ENCODE peak calls at places on chromosomes 16 and 17, in six cellular contexts. One of them, this sample, is unnamed.

GRCh38 chr17:45261577-45262515 is at the start of gene SPATA32:
- DNase-seq in T-helper 1 cell: peak; percentile 55
- DNase-seq in left ventricle myocardium inferior: peak; percentile 68
- DNase-seq in NCI-H345: no peak
- DNase-seq in NCI-H1092 treated with DMSO at 0.1 percent for 48 hours: no peak
- DNase-seq in fibroblast of lung: peak; percentile 19
- DNase-seq in this sample: no peak

GRCh38 chr17:58421711-58422110 is 4.4 kb upstream of the RNF43 start:
- DNase-seq in fibroblast of lung: no peak
- DNase-seq in NCI-H345: no peak
- DNase-seq in left ventricle myocardium inferior: no peak
- DNase-seq in NCI-H1092 treated with DMSO at 0.1 percent for 48 hours: no peak
- DNase-seq in T-helper 1 cell: no peak
- DNase-seq in this sample: no peak

GRCh38 chr17:61806941-61807340 is 56.4 kb downstream of the BRIP1 start:
- DNase-seq in left ventricle myocardium inferior: no peak
- DNase-seq in T-helper 1 cell: no peak
- DNase-seq in NCI-H1092 treated with DMSO at 0.1 percent for 48 hours: no peak
- DNase-seq in NCI-H345: no peak
- DNase-seq in fibroblast of lung: peak; percentile 43
- DNase-seq in this sample: no peak

GRCh38 chr17:34314279-34314678 is 5.0 kb upstream of the CCL8 start:
- DNase-seq in NCI-H345: no peak
- DNase-seq in T-helper 1 cell: no peak
- DNase-seq in left ventricle myocardium inferior: no peak
- DNase-seq in NCI-H1092 treated with DMSO at 0.1 percent for 48 hours: no peak
- DNase-seq in fibroblast of lung: no peak
- DNase-seq in this sample: no peak

GRCh38 chr17:44677136-44677535 is 12.4 kb downstream of the CCDC43 start:
- DNase-seq in NCI-H1092 treated with DMSO at 0.1 percent for 48 hours: no peak
- DNase-seq in left ventricle myocardium inferior: no peak
- DNase-seq in fibroblast of lung: peak; percentile 18
- DNase-seq in NCI-H345: no peak
- DNase-seq in T-helper 1 cell: no peak
- DNase-seq in this sample: no peak

GRCh38 chr16:73016488-73016830 is 31.5 kb downstream of the ZFHX3 start:
- DNase-seq in left ventricle myocardium inferior: no peak
- DNase-seq in NCI-H1092 treated with DMSO at 0.1 percent for 48 hours: no peak
- DNase-seq in fibroblast of lung: no peak
- DNase-seq in T-helper 1 cell: no peak
- DNase-seq in NCI-H345: no peak
- DNase-seq in this sample: no peak

GRCh38 chr17:27259356-27259755 is 34.6 kb upstream of the WSB1 start:
- DNase-seq in left ventricle myocardium inferior: no peak
- DNase-seq in T-helper 1 cell: no peak
- DNase-seq in NCI-H345: no peak
- DNase-seq in fibroblast of lung: peak; percentile 47
- DNase-seq in NCI-H1092 treated with DMSO at 0.1 percent for 48 hours: no peak
- DNase-seq in this sample: no peak

GRCh38 chr17:6930754-6931153 is 65.1 kb upstream of the ALOX12 start:
- DNase-seq in fibroblast of lung: peak; percentile 1
- DNase-seq in T-helper 1 cell: no peak
- DNase-seq in NCI-H345: no peak
- DNase-seq in left ventricle myocardium inferior: no peak
- DNase-seq in NCI-H1092 treated with DMSO at 0.1 percent for 48 hours: no peak
- DNase-seq in this sample: no peak

GRCh38 chr17:75688209-75688771 is 21.2 kb downstream of the SAP30BP start:
- DNase-seq in T-helper 1 cell: no peak
- DNase-seq in left ventricle myocardium inferior: no peak
- DNase-seq in NCI-H345: no peak
- DNase-seq in NCI-H1092 treated with DMSO at 0.1 percent for 48 hours: no peak
- DNase-seq in fibroblast of lung: peak; percentile 71
- DNase-seq in this sample: no peak

This sample was measured in Caco-2.